ENCODE peak calls at places on chromosomes 12 and 14, in eight cellular contexts. P, E, V, Y, D, G, F and X are unnamed samples.

GRCh38 chr12:64221656-64222010 is 463 bp downstream of the KICS2 start:
- DNase-seq in F (peak), G (peak), P (peak), D (peak), E (peak), Y (peak), V (peak), X (peak)

GRCh38 chr12:15562263-15562662 is 226.9 kb downstream of the EPS8 start:
- DNase-seq in E (no peak), F (no peak), Y (no peak), P (no peak), G (no peak), V (no peak), D (no peak), X (no peak)

GRCh38 chr12:80946591-80946990 is 8.9 kb upstream of the LIN7A start:
- DNase-seq in P (no peak), Y (no peak), D (no peak), V (no peak), G (no peak), F (no peak), E (no peak), X (no peak)

GRCh38 chr14:53295985-53296582 is 143.0 kb upstream of the DDHD1 start:
- DNase-seq in E (peak), G (no peak), P (peak), D (peak), Y (peak), F (peak), V (peak), X (no peak)

GRCh38 chr14:105149146-105149781 is 19.3 kb downstream of the JAG2 start:
- DNase-seq in E (no peak), D (no peak), Y (no peak), G (no peak), F (no peak), V (no peak), P (no peak), X (no peak)

GRCh38 chr14:31770271-31770670 is 209.1 kb downstream of the NUBPL start:
- DNase-seq in F (no peak), G (no peak), E (no peak), V (no peak), Y (no peak), D (no peak), P (no peak), X (no peak)

GRCh38 chr12:9365296-9365695 is 157.1 kb upstream of the PZP start:
- DNase-seq in F (no peak), E (no peak), Y (no peak), P (no peak), G (no peak), D (no peak), V (no peak), X (peak)

GRCh38 chr14:105089746-105090492 is 24.7 kb upstream of the GPR132 start:
- DNase-seq in P (no peak), F (no peak), Y (no peak), G (no peak), E (no peak), V (peak), D (no peak), X (no peak)

GRCh38 chr14:27392153-27392552 is 794.3 kb upstream of the NOVA1 start:
- DNase-seq in D (no peak), V (no peak), E (no peak), P (no peak), Y (no peak), G (no peak), F (no peak), X (no peak)

GRCh38 chr14:49692191-49692757 is 646 bp upstream of the KLHDC1 start:
- DNase-seq in Y (no peak), P (no peak), D (no peak), V (no peak), E (no peak), G (no peak), F (no peak), X (no peak)

GRCh38 chr12:108318472-108319275 is 20.4 kb downstream of the CMKLR1 start:
- DNase-seq in V (no peak), E (no peak), F (no peak), P (no peak), Y (no peak), G (no peak), D (no peak), X (no peak)

GRCh38 chr12:73678335-73678734 is 859.3 kb upstream of the ATXN7L3B start:
- DNase-seq in P (no peak), E (no peak), Y (no peak), D (no peak), F (no peak), V (no peak), G (no peak), X (no peak)

GRCh38 chr12:41486718-41487117 is 298.6 kb downstream of the PDZRN4 start:
- DNase-seq in Y (peak), F (no peak), E (no peak), G (no peak), V (no peak), D (no peak), P (no peak), X (no peak)

GRCh38 chr12:10873374-10873773 is 10.7 kb downstream of the PRH1 start:
- DNase-seq in D (no peak), F (no peak), G (no peak), V (no peak), Y (peak), P (no peak), E (no peak), X (no peak)

GRCh38 chr12:104358353-104359003 is 54.9 kb downstream of the EID3 start:
- DNase-seq in E (peak), D (peak), Y (peak), G (peak), V (peak), F (peak), P (peak), X (peak)

GRCh38 chr14:105919458-105920150 is 393.2 kb downstream of the TMEM121 start:
- DNase-seq in F (no peak), G (no peak), D (no peak), V (no peak), P (no peak), Y (no peak), E (no peak), X (no peak)

GRCh38 chr14:98889107-98889835 is 382.7 kb downstream of the BCL11B start:
- DNase-seq in F (no peak), E (no peak), P (no peak), D (no peak), V (no peak), Y (peak), G (no peak), X (no peak)

GRCh38 chr14:59424707-59425106 is 40.5 kb downstream of the GPR135 start:
- DNase-seq in D (no peak), G (no peak), F (no peak), E (no peak), P (no peak), Y (no peak), V (no peak), X (no peak)

GRCh38 chr12:67354322-67354721 is 85.2 kb downstream of the CAND1 start:
- DNase-seq in P (no peak), F (no peak), Y (no peak), G (no peak), V (no peak), D (no peak), E (no peak), X (no peak)

GRCh38 chr14:32020882-32021281 is 56.2 kb upstream of the ARHGAP5 start:
- DNase-seq in V (no peak), E (no peak), F (no peak), Y (no peak), P (no peak), G (no peak), D (no peak), X (no peak)

GRCh38 chr12:92949466-92949865 is 20.4 kb upstream of the EEA1 start:
- DNase-seq in F (no peak), V (no peak), G (no peak), D (no peak), P (no peak), E (no peak), Y (no peak), X (no peak)

GRCh38 chr12:128818065-128819022 is 5.4 kb downstream of the SLC15A4 start:
- DNase-seq in Y (no peak), V (peak), P (no peak), F (no peak), E (no peak), G (no peak), D (no peak), X (no peak)

DNA sequence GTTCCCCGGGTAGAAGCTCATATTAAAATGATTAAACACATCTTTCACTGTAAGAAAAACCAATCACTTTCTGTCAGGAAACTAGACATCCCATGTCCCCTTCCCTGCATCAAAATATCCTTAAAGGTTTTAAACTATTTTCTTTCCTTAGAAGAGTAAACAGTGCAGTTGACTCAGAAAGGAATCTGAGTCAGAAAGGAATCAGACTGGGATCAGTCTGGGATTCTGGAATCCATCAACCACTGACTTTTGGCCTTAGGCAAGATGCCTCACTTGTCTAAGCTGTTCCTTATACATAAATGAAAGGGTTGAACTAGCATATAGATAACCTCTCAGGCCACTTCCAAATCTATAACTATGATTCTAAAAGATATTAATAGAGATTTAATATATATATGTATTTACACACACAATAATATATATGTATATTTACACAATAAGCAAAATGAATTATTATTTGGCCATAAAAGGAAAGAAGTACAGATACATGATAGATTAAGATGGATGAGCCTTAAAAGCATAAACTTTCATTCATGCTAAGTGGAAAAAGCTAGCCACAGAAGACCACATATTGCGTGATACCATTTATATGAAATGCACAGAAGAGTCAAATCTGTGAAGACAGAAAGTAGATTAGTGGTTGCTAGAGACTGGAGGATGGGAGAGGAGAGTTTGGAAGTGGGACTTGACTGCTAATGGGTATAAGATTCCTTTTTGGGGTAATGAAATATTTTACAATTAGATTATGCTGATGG is 114.4 kb downstream of the SLC38A1 start:
- DNase-seq in E (no peak), P (peak), G (no peak), D (no peak), V (peak), F (peak), Y (no peak), X (no peak)
- TF ChIP-seq REST in E (no peak), P (no peak), G (no peak), D (peak), V (no peak), F (no peak), Y (no peak), X (no peak)

GRCh38 chr14:55706341-55706684 is 126.3 kb downstream of the KTN1 start:
- DNase-seq in D (no peak), F (no peak), V (no peak), E (no peak), G (no peak), Y (no peak), P (no peak), X (no peak)

GRCh38 chr14:55705651-55706340 is 125.8 kb downstream of the KTN1 start:
- DNase-seq in Y (no peak), E (peak), G (no peak), V (peak), P (no peak), D (no peak), F (no peak), X (no peak)

GRCh38 chr14:55704654-55705053 is 124.6 kb downstream of the KTN1 start:
- DNase-seq in V (no peak), G (no peak), D (no peak), P (no peak), E (no peak), Y (no peak), F (no peak), X (no peak)

GRCh38 chr14:55706893-55707292 is 126.9 kb downstream of the KTN1 start:
- DNase-seq in E (no peak), G (no peak), V (no peak), P (no peak), F (no peak), D (no peak), Y (no peak), X (no peak)

DNA sequence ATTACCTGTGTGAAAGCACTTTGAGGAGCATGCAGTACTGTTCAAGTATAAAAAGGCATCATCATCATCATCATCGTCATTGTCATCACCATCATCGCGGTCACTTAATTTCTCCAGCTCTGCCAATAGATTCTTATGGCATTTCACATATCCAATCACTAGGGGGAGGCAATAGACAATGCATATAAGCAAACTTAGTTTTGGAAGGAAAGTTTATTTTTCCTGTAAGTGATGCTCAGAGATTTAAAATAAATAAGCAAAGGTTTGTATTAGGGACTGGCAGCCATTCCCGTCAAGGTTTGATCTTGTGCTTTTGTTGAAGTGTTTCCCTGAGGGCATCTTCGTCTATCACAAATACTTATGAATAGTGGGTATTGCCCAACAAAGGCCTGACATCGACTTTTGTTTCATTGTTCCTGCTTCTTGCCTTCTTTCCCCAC is 127.4 kb downstream of the KTN1 start:
- DNase-seq in P (no peak), G (no peak), E (peak), V (peak), F (no peak), D (no peak), Y (peak), X (peak)
- TF ChIP-seq REST in P (no peak), G (no peak), E (no peak), V (no peak), F (no peak), D (no peak), Y (no peak), X (no peak)

DNA sequence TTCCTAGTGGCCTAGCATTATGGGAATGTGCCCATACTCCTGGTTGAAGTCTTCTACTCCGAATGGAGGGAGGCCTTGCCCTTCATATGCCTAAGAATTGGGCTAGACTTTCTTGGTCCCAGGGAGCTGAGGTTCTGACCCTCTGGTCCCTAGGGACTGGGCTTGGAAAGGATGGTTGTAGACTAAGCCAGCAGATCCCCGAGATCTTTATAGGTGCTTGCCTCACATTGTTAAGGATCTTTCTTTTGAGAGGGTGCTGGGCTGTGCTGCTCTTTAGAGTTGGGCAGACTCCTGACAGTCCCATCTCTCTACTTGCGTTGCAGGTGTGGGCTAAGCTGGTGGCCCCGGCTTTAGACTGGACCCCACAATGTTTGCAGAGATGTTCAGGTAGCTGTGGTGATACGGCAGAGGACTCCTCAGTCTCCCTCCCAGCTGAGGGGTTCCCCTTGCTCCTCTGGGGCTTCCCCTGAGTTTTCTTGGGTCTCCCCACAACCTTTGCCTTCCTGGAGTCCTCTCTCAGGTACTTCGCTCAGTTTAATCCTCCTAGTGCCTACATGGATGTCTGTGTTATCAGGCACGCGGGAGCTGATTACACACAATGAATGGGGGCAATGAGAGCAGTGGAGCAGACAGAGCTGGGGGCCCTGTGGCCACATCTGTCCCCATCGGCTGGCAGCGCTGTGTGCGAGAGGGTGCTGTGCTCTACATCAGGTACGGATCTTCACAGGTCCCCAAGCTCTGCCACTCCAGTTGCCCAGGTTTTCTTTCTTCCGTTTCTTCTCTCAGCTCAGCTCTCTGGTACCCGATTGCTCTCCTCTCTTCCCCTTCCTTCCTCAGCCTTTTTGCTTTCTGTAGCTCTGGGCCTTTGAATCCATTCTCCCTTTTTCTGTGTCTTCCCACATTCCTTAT is 1.3 kb downstream of the MBD6 start:
- DNase-seq in D (no peak), P (no peak), Y (no peak), V (no peak), G (no peak), F (no peak), E (no peak), X (no peak)
- TF ChIP-seq REST in D (no peak), P (no peak), Y (no peak), V (no peak), G (no peak), F (no peak), E (no peak), X (no peak)

GRCh38 chr12:47033081-47033480 is 46.3 kb upstream of the PCED1B start:
- DNase-seq in V (peak), Y (peak), G (no peak), F (no peak), E (no peak), P (no peak), D (no peak), X (no peak)
- TF ChIP-seq REST in V (no peak), Y (no peak), G (no peak), F (no peak), E (no peak), P (no peak), D (no peak), X (no peak)

DNA sequence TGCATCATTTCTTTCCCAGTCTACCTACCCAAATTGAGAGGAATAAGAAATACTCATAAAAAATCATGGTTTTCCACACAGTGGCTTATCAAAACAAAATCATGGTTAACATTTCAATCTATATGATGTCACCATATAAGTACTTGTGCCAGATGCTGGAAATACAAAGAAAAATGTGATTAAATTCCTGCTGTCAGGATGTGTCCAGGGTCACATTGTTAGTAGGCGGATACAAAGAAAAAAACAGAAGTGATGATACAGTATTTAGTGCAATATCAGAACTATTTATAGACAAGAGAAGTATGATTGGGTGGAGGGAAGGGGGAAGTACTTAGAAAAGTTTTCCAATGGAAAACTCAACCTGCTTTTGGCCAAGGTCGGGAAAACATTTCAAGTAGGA is 47.0 kb upstream of the OR6J1 start:
- DNase-seq in D (no peak), F (no peak), Y (no peak), E (no peak), G (no peak), V (no peak), P (no peak), X (no peak)
- TF ChIP-seq REST in D (no peak), F (no peak), Y (no peak), E (no peak), G (no peak), V (no peak), P (no peak), X (no peak)

DNA sequence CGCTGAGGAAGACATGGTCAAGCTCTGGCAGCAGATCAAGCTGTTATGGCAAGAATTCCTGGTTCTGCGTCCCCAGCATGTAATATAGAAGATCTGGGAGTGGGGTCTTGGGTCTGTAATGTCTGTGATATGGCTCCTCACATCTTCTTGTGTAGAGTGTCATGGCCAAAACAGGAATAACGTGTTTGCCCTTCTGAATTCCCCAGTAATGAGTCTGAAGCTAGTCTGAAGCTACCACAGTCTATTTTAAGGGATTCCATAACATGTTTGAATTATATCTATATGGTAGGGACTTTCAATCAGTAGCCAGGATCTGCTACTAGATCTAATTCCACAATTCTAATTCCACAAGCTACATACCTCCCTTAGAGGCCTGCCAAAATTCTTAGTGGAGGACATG is 31.4 kb upstream of the SOX5 start:
- DNase-seq in E (no peak), D (no peak), V (no peak), P (no peak), Y (no peak), G (no peak), F (no peak), X (no peak)
- TF ChIP-seq REST in E (no peak), D (no peak), V (no peak), P (no peak), Y (no peak), G (no peak), F (no peak), X (no peak)

DNA sequence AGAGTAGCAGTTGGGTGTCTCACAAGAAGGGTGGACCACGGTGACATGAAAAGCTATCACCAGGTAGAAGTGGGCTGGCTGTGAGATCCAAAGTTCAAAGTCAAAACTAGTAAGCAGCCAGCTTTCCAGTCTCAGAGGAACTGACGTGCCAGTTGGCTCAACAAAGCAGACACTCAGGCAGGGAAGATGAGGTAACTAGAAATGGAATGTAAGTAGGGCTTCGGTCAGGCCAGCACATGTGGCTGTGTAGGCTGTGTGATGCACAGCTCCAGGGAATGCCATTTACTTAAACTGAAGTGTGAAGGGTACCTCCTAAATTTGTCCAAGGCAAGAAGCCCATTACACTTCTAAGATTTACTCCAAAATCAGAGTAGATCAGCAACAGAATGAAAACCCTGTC is 43.6 kb downstream of the PTPRR start:
- DNase-seq in G (no peak), Y (no peak), F (no peak), V (no peak), D (no peak), P (no peak), E (peak), X (no peak)
- TF ChIP-seq REST in G (no peak), Y (no peak), F (no peak), V (no peak), D (no peak), P (no peak), E (no peak), X (no peak)